ENCODE peak calls at places on chromosomes 5 and 9, in four cellular contexts. J is NCI-H524, M is adrenal gland, E is activated T-helper 1 cell treated with Interleukin-2 at 50 U/mL for 16 hours. N is an unnamed sample.

GRCh38 chr9:123164285-123164684 is 104.1 kb downstream of the STRBP start:
- DNase-seq in J (no peak), M (no peak), E (no peak), N (no peak)

GRCh38 chr5:88045931-88046461 is 222.6 kb downstream of the TMEM161B start:
- DNase-seq in J (no peak), M (no peak), E (no peak), N (no peak)

GRCh38 chr5:135569755-135570452 is 8.9 kb downstream of the CXCL14 start:
- DNase-seq in J (peak), M (peak), E (no peak), N (no peak)

GRCh38 chr5:86866036-86866435 is 248.3 kb downstream of the COX7C start:
- DNase-seq in J (no peak), M (no peak), E (no peak), N (no peak)

GRCh38 chr5:155485344-155485743 is 471.8 kb downstream of the KIF4B start:
- DNase-seq in J (peak), M (no peak), E (no peak), N (no peak)

GRCh38 chr9:468766-469496 is 254.3 kb downstream of the DOCK8 start:
- DNase-seq in J (no peak), M (no peak), E (no peak), N (no peak)

GRCh38 chr9:107667269-107667681 is 177.7 kb upstream of the KLF4 start:
- DNase-seq in J (peak), M (no peak), E (no peak), N (no peak)

GRCh38 chr5:55634204-55634785 is 77.8 kb downstream of the SLC38A9 start:
- DNase-seq in J (no peak), M (no peak), E (no peak), N (no peak)

GRCh38 chr5:79318935-79319614 is 83.1 kb downstream of the JMY start:
- DNase-seq in J (peak), M (no peak), E (no peak), N (no peak)

GRCh38 chr9:98175013-98175679 is 17.3 kb downstream of the CORO2A start:
- DNase-seq in J (no peak), M (no peak), E (no peak), N (no peak)

GRCh38 chr5:143215685-143216084 is 187.8 kb downstream of the NR3C1 start:
- DNase-seq in J (no peak), M (no peak), E (no peak), N (no peak)

GRCh38 chr5:18992264-18992663 is 995.7 kb downstream of the CDH18 start:
- DNase-seq in J (no peak), M (no peak), E (no peak), N (no peak)

GRCh38 chr5:99032234-99033013 is 103.6 kb upstream of the CHD1 start:
- DNase-seq in J (peak), M (peak), E (no peak), N (no peak)

GRCh38 chr9:89863837-89864236 is 259.0 kb downstream of the GADD45G start:
- DNase-seq in J (no peak), M (peak), E (no peak), N (no peak)

GRCh38 chr5:108136493-108136892 is 245.4 kb downstream of the FBXL17 start:
- DNase-seq in J (no peak), M (no peak), E (no peak), N (no peak)

GRCh38 chr9:136328622-136329041 is 1.3 kb downstream of the GPSM1 start:
- DNase-seq in J (peak), M (no peak), E (no peak), N (no peak)

GRCh38 chr5:139925650-139926640 is 117.2 kb downstream of the NRG2 start:
- DNase-seq in J (no peak), M (no peak), E (no peak), N (no peak)

GRCh38 chr5:32526815-32527214 is 58.5 kb upstream of the SUB1 start:
- DNase-seq in J (no peak), M (no peak), E (no peak), N (no peak)

GRCh38 chr9:93680445-93681315 is 104.3 kb downstream of the PHF2 start:
- DNase-seq in J (no peak), M (no peak), E (no peak), N (no peak)

GRCh38 chr5:113105693-113106280 is 129.2 kb downstream of the DCP2 start:
- DNase-seq in J (no peak), M (no peak), E (no peak), N (no peak)

GRCh38 chr9:134049772-134050588 is 17.8 kb downstream of the BRD3 start:
- DNase-seq in J (no peak), M (no peak), E (no peak), N (no peak)

GRCh38 chr5:126810983-126811382 is 34.0 kb downstream of the LMNB1 start:
- DNase-seq in J (no peak), M (no peak), E (no peak), N (no peak)

GRCh38 chr9:132146015-132146414 is 15.8 kb upstream of the NTNG2 start:
- DNase-seq in J (peak), M (no peak), E (no peak), N (no peak)

GRCh38 chr9:121670447-121670846 is 19.0 kb downstream of the DAB2IP start:
- DNase-seq in J (no peak), M (peak), E (no peak), N (no peak)

GRCh38 chr9:90007516-90008430 is 403.0 kb downstream of the GADD45G start:
- DNase-seq in J (no peak), M (no peak), E (no peak), N (no peak)

GRCh38 chr9:123929177-123929869 is 603 bp downstream of the DENND1A start:
- DNase-seq in J (peak), M (no peak), E (no peak), N (no peak)

GRCh38 chr9:124695280-124695890 is 75.7 kb downstream of the NR6A1 start:
- DNase-seq in J (no peak), M (no peak), E (no peak), N (no peak)

GRCh38 chr5:151125421-151125820 is 32.2 kb downstream of the ANXA6 start:
- DNase-seq in J (no peak), M (no peak), E (no peak), N (no peak)

GRCh38 chr9:126375386-126375785 is 48.8 kb downstream of the MVB12B start:
- DNase-seq in J (no peak), M (peak), E (no peak), N (no peak)

GRCh38 chr5:9156282-9156681 is 389.6 kb downstream of the SEMA5A start:
- DNase-seq in J (peak), M (peak), E (no peak), N (no peak)

GRCh38 chr5:73446631-73447233 is 1.8 kb downstream of the FOXD1 start:
- DNase-seq in J (peak), M (no peak), E (no peak), N (no peak)

GRCh38 chr5:124865603-124866354 is 119.3 kb upstream of the ZNF608 start:
- DNase-seq in J (no peak), M (no peak), E (no peak), N (no peak)

GRCh38 chr5:33766023-33766422 is 125.8 kb downstream of the ADAMTS12 start:
- DNase-seq in J (no peak), M (no peak), E (no peak), N (no peak)

GRCh38 chr9:14212116-14212515 is 101.8 kb downstream of the NFIB start:
- DNase-seq in J (no peak), M (no peak), E (no peak), N (no peak)

GRCh38 chr9:19174127-19174921 is 47.0 kb upstream of the PLIN2 start:
- DNase-seq in J (peak), M (peak), E (no peak), N (peak)

GRCh38 chr5:141101059-141101458 is 786 bp downstream of the PCDHB3 start:
- DNase-seq in J (no peak), M (no peak), E (no peak), N (no peak)

N was measured in CD4-positive, alpha-beta T cell.